ENCODE peak calls at places on chromosomes 6 and 20, in nine cellular contexts. G, S, E, K, F, I, V, P and N are unnamed samples.
A peak's percentile ranks its signal among the peaks of the same experiment; 100 is the strongest.

GRCh38 chr6:26592649-26593048 is 4.1 kb upstream of the ABT1 start:
- DNase-seq in P (peak; percentile 46), E (no peak), K (no peak), V (no peak), F (no peak), S (no peak), G (no peak), I (no peak), N (no peak)

GRCh38 chr6:4973972-4974885 is 29.6 kb downstream of the RPP40 start:
- DNase-seq in I (peak; percentile 19), S (peak; percentile 71), F (no peak), G (no peak), V (peak; percentile 59), E (no peak), K (no peak), P (no peak), N (peak; percentile 85)

GRCh38 chr6:42696526-42697267 is 25.7 kb downstream of the PRPH2 start:
- DNase-seq in G (peak; percentile 33), V (no peak), I (no peak), P (no peak), S (no peak), E (no peak), F (no peak), K (no peak), N (no peak)

GRCh38 chr6:142820336-142821016 is 124.5 kb downstream of the HIVEP2 start:
- DNase-seq in F (no peak), I (no peak), V (no peak), P (peak; percentile 51), G (no peak), S (no peak), K (no peak), E (no peak), N (no peak)

GRCh38 chr20:13913517-13913916 is 76.9 kb downstream of the SEL1L2 start:
- DNase-seq in V (no peak), F (no peak), S (no peak), K (no peak), E (no peak), P (no peak), G (no peak), I (no peak), N (no peak)

GRCh38 chr6:82589509-82590206 is 226.0 kb downstream of the TPBG start:
- DNase-seq in S (no peak), P (peak; percentile 85), V (peak; percentile 74), I (no peak), E (no peak), G (peak; percentile 70), F (peak; percentile 68), K (no peak), N (no peak)

GRCh38 chr6:87155920-87156600 is 695 bp downstream of the ZNF292 start:
- DNase-seq in I (peak; percentile 40), G (peak; percentile 28), K (peak; percentile 66), E (peak; percentile 17), S (no peak), F (no peak), P (peak; percentile 48), V (peak; percentile 64), N (peak; percentile 68)

GRCh38 chr6:148502083-148502772 is 159.6 kb downstream of the SASH1 start:
- DNase-seq in G (peak; percentile 60), V (no peak), I (no peak), F (no peak), E (no peak), S (no peak), P (no peak), K (no peak), N (no peak)

GRCh38 chr20:48619126-48620101 is 208.4 kb downstream of the PREX1 start:
- DNase-seq in E (no peak), K (peak; percentile 46), I (peak; percentile 30), F (no peak), S (no peak), G (no peak), P (no peak), V (peak; percentile 48), N (no peak)

GRCh38 chr6:162711376-162711775 is 16.2 kb downstream of the PRKN start:
- DNase-seq in V (no peak), K (no peak), I (no peak), E (no peak), P (no peak), S (no peak), F (no peak), G (no peak), N (no peak)

GRCh38 chr6:105162377-105162776 is 17.4 kb downstream of the POPDC3 start:
- DNase-seq in K (no peak), F (no peak), I (no peak), G (no peak), V (no peak), S (no peak), E (no peak), P (no peak), N (no peak)

GRCh38 chr20:23088891-23089290 is 2.8 kb upstream of the CD93 start:
- DNase-seq in V (no peak), S (no peak), P (no peak), K (no peak), I (no peak), F (no peak), G (no peak), E (no peak), N (peak; percentile 81)

GRCh38 chr6:36590237-36590636 is 3.9 kb upstream of the SRSF3 start:
- DNase-seq in I (no peak), E (no peak), S (no peak), F (peak; percentile 69), V (no peak), K (no peak), G (peak; percentile 90), P (no peak), N (no peak)

GRCh38 chr6:34248198-34248726 is 544 bp downstream of the SMIM29 start:
- DNase-seq in F (no peak), S (no peak), I (no peak), E (no peak), P (peak; percentile 64), G (peak; percentile 49), K (peak; percentile 83), V (no peak), N (no peak)